ENCODE peak calls at places on chromosome 18, in four cellular contexts. O, C, G and L are unnamed samples.

GRCh38 chr18:71233177-71233576 is 944.3 kb downstream of the SOCS6 start:
- DNase-seq in G (no peak), O (no peak), C (no peak), L (no peak)

GRCh38 chr18:34330308-34330707 is 105.6 kb upstream of the NOL4 start:
- DNase-seq in O (no peak), C (no peak), G (no peak), L (no peak)

GRCh38 chr18:62435435-62436031 is 87.3 kb upstream of the ZCCHC2 start:
- DNase-seq in C (no peak), G (no peak), O (no peak), L (peak)

GRCh38 chr18:33579147-33579867 is 1.3 kb downstream of the ASXL3 start:
- DNase-seq in G (peak), O (no peak), C (no peak), L (no peak)

GRCh38 chr18:55334875-55335274 is 253.1 kb downstream of the TCF4 start:
- DNase-seq in C (no peak), G (no peak), O (no peak), L (peak)

GRCh38 chr18:67845035-67845434 is 328.5 kb upstream of the DSEL start:
- DNase-seq in C (no peak), O (no peak), G (peak), L (peak)

GRCh38 chr18:48814490-48815181 is 136.1 kb downstream of the SMAD7 start:
- DNase-seq in O (no peak), G (no peak), C (peak), L (no peak)

GRCh38 chr18:46832856-46833255 is 76.0 kb upstream of the ST8SIA5 start:
- DNase-seq in G (no peak), O (no peak), C (no peak), L (no peak)

GRCh38 chr18:63182247-63182771 is 137.3 kb downstream of the BCL2 start:
- DNase-seq in O (no peak), C (no peak), G (no peak), L (no peak)

GRCh38 chr18:23388357-23388756 is 64.7 kb upstream of the RIOK3 start:
- DNase-seq in G (no peak), O (no peak), C (no peak), L (no peak)

GRCh38 chr18:53567935-53568574 is 656.4 kb downstream of the MBD2 start:
- DNase-seq in O (peak), G (peak), C (peak), L (peak)

GRCh38 chr18:65607161-65607560 is 143.7 kb upstream of the CDH7 start:
- DNase-seq in O (no peak), G (no peak), C (no peak), L (no peak)

GRCh38 chr18:4096501-4096900 is 358.6 kb downstream of the DLGAP1 start:
- DNase-seq in G (peak), C (peak), O (no peak), L (no peak)

GRCh38 chr18:37570336-37570930 is 4.8 kb upstream of the CELF4 start:
- DNase-seq in C (no peak), G (no peak), O (no peak), L (no peak)

GRCh38 chr18:72830109-72830508 is 37.7 kb downstream of the NETO1 start:
- DNase-seq in O (no peak), C (peak), G (peak), L (no peak)

GRCh38 chr18:39653221-39653620 is 2087.6 kb upstream of the CELF4 start:
- DNase-seq in C (no peak), O (no peak), G (no peak), L (no peak)

GRCh38 chr18:13232971-13233565 is 14.5 kb downstream of the LDLRAD4 start:
- DNase-seq in G (no peak), O (no peak), C (no peak), L (no peak)

GRCh38 chr18:35971661-35972196 is 750 bp upstream of the RMP24 start:
- DNase-seq in O (no peak), C (no peak), G (no peak), L (no peak)

GRCh38 chr18:37483984-37484892 is 81.4 kb downstream of the CELF4 start:
- DNase-seq in G (no peak), C (no peak), O (no peak), L (no peak)

GRCh38 chr18:58567453-58568196 is 61.3 kb downstream of the ALPK2 start:
- DNase-seq in C (peak), G (peak), O (no peak), L (no peak)

GRCh38 chr18:3710712-3711269 is 260.8 kb downstream of the TGIF1 start:
- DNase-seq in G (peak), C (no peak), O (peak), L (no peak)

GRCh38 chr18:80147418-80148315 is 38.6 kb downstream of the ADNP2 start:
- DNase-seq in O (no peak), C (peak), G (no peak), L (peak)